ENCODE peak calls at places on chromosomes 6 and 20, in nine cellular contexts. U is GM23338, E is WTC11, M is fibroblast of the aortic adventitia, N is adrenal gland, G is left ventricle myocardium inferior, K is hepatocyte, P is K562, Y is stomach. I is an unnamed sample.

GRCh38 chr20:25398363-25399037 is 7.9 kb upstream of the ABHD12 start:
- DNase-seq in U (no peak), E (no peak), M (no peak), N (no peak), G (no peak), K (no peak), P (no peak), Y (no peak), I (no peak)

GRCh38 chr6:121932071-121933009 is 467.1 kb upstream of the HSF2 start:
- DNase-seq in U (peak; percentile 86), E (peak; percentile 69), M (peak; percentile 93), N (peak; percentile 31), G (peak; percentile 28), K (peak; percentile 58), P (no peak), Y (no peak), I (no peak)

GRCh38 chr6:116685437-116685993 is 4.5 kb downstream of the KPNA5 start:
- DNase-seq in U (no peak), E (no peak), M (no peak), N (no peak), G (no peak), K (no peak), P (no peak), Y (no peak), I (no peak)

GRCh38 chr6:46746691-46747090 is at the start of gene ANKRD66:
- DNase-seq in U (no peak), E (no peak), M (no peak), N (no peak), G (no peak), K (no peak), P (no peak), Y (no peak), I (no peak)

GRCh38 chr20:24736131-24736843 is 212.8 kb upstream of the CST7 start:
- DNase-seq in U (no peak), E (no peak), M (peak; percentile 6), N (no peak), G (no peak), K (peak; percentile 4), P (no peak), Y (no peak), I (no peak)

GRCh38 chr6:4848382-4849068 is 72.3 kb downstream of the CDYL start:
- DNase-seq in U (peak; percentile 80), E (peak; percentile 54), M (peak; percentile 12), N (peak; percentile 36), G (no peak), K (peak; percentile 55), P (peak; percentile 36), Y (peak; percentile 49), I (no peak)

GRCh38 chr6:111632468-111633247 is 27.0 kb upstream of the TRAF3IP2 start:
- DNase-seq in U (no peak), E (no peak), M (no peak), N (no peak), G (no peak), K (no peak), P (no peak), Y (no peak), I (no peak)

GRCh38 chr6:129744201-129744879 is 34.4 kb upstream of the ARHGAP18 start:
- DNase-seq in U (peak; percentile 45), E (no peak), M (peak; percentile 89), N (no peak), G (no peak), K (peak; percentile 29), P (no peak), Y (no peak), I (no peak)

GRCh38 chr20:4797275-4797674 is 75.6 kb downstream of the PRND start:
- DNase-seq in U (no peak), E (no peak), M (peak; percentile 34), N (no peak), G (no peak), K (no peak), P (no peak), Y (no peak), I (no peak)

GRCh38 chr6:108897371-108897770 is 49.1 kb downstream of the ARMC2 start:
- DNase-seq in U (no peak), E (no peak), M (peak; percentile 63), N (no peak), G (peak; percentile 45), K (no peak), P (no peak), Y (peak; percentile 68), I (no peak)

GRCh38 chr6:149080511-149080910 is 237.0 kb upstream of the TAB2 start:
- DNase-seq in U (no peak), E (no peak), M (peak; percentile 63), N (no peak), G (no peak), K (no peak), P (no peak), Y (no peak), I (no peak)
- TF ChIP-seq CTCF in U (no peak), E (no peak), M (no peak), N (no peak), G (no peak), K (no peak), P (no peak), Y (no peak), I (no peak)

GRCh38 chr6:83592770-83593394 is 80.5 kb downstream of the PRSS35 start:
- DNase-seq in U (peak; percentile 77), E (peak; percentile 22), M (peak; percentile 14), N (peak; percentile 32), G (no peak), K (peak; percentile 47), P (peak; percentile 12), Y (no peak), I (no peak)
- TF ChIP-seq CTCF in U (peak; percentile 73), E (peak; percentile 24), M (peak; percentile 64), N (peak; percentile 45), G (peak; percentile 35), K (peak; percentile 43), P (peak; percentile 73), Y (no peak), I (no peak)

GRCh38 chr6:15245361-15246216 is at the start of gene JARID2:
- DNase-seq in U (peak; percentile 98), E (peak; percentile 96), M (peak; percentile 97), N (peak; percentile 100), G (peak; percentile 99), K (peak; percentile 97), P (peak; percentile 75), Y (peak; percentile 99), I (peak; percentile 88)
- TF ChIP-seq CTCF in U (no peak), E (no peak), M (no peak), N (peak; percentile 37), G (no peak), K (no peak), P (no peak), Y (no peak), I (no peak)

GRCh38 chr6:150876598-150876997 is 11.1 kb downstream of the MTHFD1L start:
- DNase-seq in U (peak; percentile 26), E (no peak), M (peak; percentile 89), N (peak; percentile 56), G (peak; percentile 63), K (no peak), P (no peak), Y (peak; percentile 85), I (no peak)

GRCh38 chr6:150878347-150879213 is 13.1 kb downstream of the MTHFD1L start:
- DNase-seq in U (peak; percentile 84), E (peak; percentile 40), M (no peak), N (no peak), G (no peak), K (no peak), P (no peak), Y (no peak), I (no peak)

GRCh38 chr6:150880336-150880735 is 14.8 kb downstream of the MTHFD1L start:
- DNase-seq in U (no peak), E (no peak), M (no peak), N (no peak), G (no peak), K (no peak), P (no peak), Y (no peak), I (no peak)

GRCh38 chr6:150874184-150874583 is 8.7 kb downstream of the MTHFD1L start:
- DNase-seq in U (peak; percentile 45), E (no peak), M (no peak), N (no peak), G (no peak), K (no peak), P (no peak), Y (no peak), I (no peak)

GRCh38 chr6:150877928-150878327 is 12.4 kb downstream of the MTHFD1L start:
- DNase-seq in U (no peak), E (no peak), M (no peak), N (no peak), G (no peak), K (no peak), P (no peak), Y (peak; percentile 81), I (no peak)
- TF ChIP-seq CTCF in U (peak; percentile 13), E (no peak), M (no peak), N (no peak), G (no peak), K (no peak), P (no peak), Y (no peak), I (no peak)

GRCh38 chr20:50931306-50932015 is at the start of gene ADNP:
- DNase-seq in U (peak; percentile 97), E (peak; percentile 89), M (peak; percentile 92), N (peak; percentile 94), G (peak; percentile 90), K (peak; percentile 97), P (peak; percentile 82), Y (peak; percentile 91), I (peak; percentile 92)
- TF ChIP-seq CTCF in U (peak; percentile 50), E (no peak), M (peak; percentile 70), N (peak; percentile 80), G (peak; percentile 78), K (peak; percentile 68), P (peak; percentile 84), Y (peak; percentile 79), I (peak; percentile 70)

DNA sequence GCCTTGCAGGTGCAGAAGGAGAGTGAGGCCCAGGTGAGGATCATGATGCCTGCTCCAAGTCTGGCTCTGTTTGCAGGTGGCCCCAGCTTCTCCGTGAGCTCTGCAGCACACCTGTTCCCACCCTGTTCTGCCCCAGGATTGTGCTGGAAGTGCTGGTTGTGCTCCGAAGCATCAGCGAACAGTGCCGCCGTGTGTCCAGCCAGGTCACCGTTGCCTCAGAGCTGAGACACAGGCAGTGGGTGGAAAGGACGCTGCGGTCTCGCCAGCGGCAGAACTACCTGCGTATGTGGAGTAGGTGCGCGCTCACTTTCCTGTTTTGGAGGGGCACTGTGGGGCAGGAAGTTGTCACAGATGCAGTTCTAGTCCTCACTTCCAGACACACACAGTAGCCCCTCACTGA is 25.0 kb downstream of the ERMARD start:
- DNase-seq in U (no peak), E (no peak), M (no peak), N (no peak), G (no peak), K (no peak), P (no peak), Y (no peak), I (no peak)
- TF ChIP-seq CTCF in U (no peak), E (no peak), M (no peak), N (no peak), G (no peak), K (no peak), P (no peak), Y (no peak), I (no peak)

DNA sequence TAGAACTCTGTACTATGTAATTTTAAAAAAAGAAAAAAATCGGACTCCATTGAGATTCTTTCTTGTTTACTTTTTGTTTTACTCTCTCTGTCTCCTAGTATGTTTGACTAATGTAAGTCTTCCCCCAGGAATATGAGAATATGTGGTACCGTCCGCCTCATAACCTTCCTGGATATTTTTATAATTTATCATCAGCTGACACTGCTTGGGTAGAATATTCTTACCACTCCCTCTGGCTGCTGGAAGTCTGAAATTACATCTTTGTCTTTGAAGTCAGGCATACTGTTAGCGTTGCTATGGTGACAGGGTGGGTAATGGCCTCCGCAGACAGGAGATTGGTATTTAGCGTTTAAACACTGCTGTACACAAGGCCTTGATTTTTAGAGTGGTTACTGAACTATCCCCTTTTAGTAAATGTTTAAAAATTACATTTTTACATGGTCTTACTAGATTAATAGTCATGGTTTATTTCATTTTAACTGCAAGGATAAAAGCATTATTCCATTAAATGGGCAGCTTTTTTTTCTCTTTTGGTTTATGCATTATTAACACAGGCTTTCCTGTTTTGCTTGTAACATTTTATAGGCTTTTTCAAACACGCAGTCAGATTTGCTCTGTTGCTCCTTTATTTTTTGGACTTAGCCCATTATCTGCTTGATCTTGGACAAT is 176.4 kb downstream of the ARID1B start:
- DNase-seq in U (peak; percentile 84), E (no peak), M (peak; percentile 98), N (peak; percentile 61), G (no peak), K (peak; percentile 92), P (peak; percentile 51), Y (no peak), I (no peak)
- TF ChIP-seq CTCF in U (peak; percentile 22), E (no peak), M (peak; percentile 57), N (peak; percentile 61), G (peak; percentile 63), K (peak; percentile 40), P (peak; percentile 44), Y (no peak), I (no peak)